ENCODE peak calls at places on chromosomes 7 and 10, in six cellular contexts. Z, T, K, A, G and I are unnamed samples.

GRCh38 chr10:123241391-123242141 is 87.4 kb downstream of the BUB3 start:
- DNase-seq in Z (no peak), T (no peak), K (no peak), A (no peak), G (no peak), I (no peak)

GRCh38 chr10:114825513-114826253 is 4.1 kb downstream of the FHIP2A start:
- DNase-seq in Z (peak), T (peak), K (no peak), A (peak), G (no peak), I (no peak)

GRCh38 chr10:17923728-17924127 is 28.0 kb upstream of the SLC39A12 start:
- DNase-seq in Z (peak), T (peak), K (no peak), A (peak), G (no peak), I (no peak)

GRCh38 chr7:95435422-95435780 is 573 bp upstream of the PON2 start:
- DNase-seq in Z (no peak), T (no peak), K (no peak), A (no peak), G (no peak), I (no peak)

GRCh38 chr7:47739901-47740300 is 158.0 kb upstream of the TNS3 start:
- DNase-seq in Z (no peak), T (no peak), K (no peak), A (no peak), G (no peak), I (no peak)

GRCh38 chr10:49220031-49220430 is 31.8 kb upstream of the TMEM273 start:
- DNase-seq in Z (peak), T (no peak), K (no peak), A (no peak), G (no peak), I (no peak)

GRCh38 chr10:129971381-129972144 is 7.5 kb upstream of the EBF3 start:
- DNase-seq in Z (no peak), T (peak), K (peak), A (no peak), G (no peak), I (peak)

GRCh38 chr10:8056891-8057331 is 2.4 kb downstream of the GATA3 start:
- DNase-seq in Z (no peak), T (peak), K (no peak), A (no peak), G (no peak), I (no peak)

GRCh38 chr10:27628631-27629030 is 117.0 kb downstream of the MKX start:
- DNase-seq in Z (no peak), T (no peak), K (no peak), A (no peak), G (no peak), I (no peak)

GRCh38 chr7:45239486-45239885 is 81.9 kb downstream of the RAMP3 start:
- DNase-seq in Z (peak), T (peak), K (no peak), A (no peak), G (no peak), I (no peak)

GRCh38 chr7:100430450-100431285 is 1.0 kb downstream of the MEPCE start:
- DNase-seq in Z (no peak), T (peak), K (no peak), A (no peak), G (no peak), I (no peak)

GRCh38 chr10:97058521-97058920 is 127.2 kb downstream of the SLIT1 start:
- DNase-seq in Z (no peak), T (peak), K (no peak), A (no peak), G (no peak), I (no peak)

GRCh38 chr10:21496285-21497176 is 29.0 kb downstream of the SKIDA1 start:
- DNase-seq in Z (no peak), T (peak), K (peak), A (no peak), G (peak), I (peak)

GRCh38 chr10:88979153-88979562 is 11.4 kb upstream of the FAS start:
- DNase-seq in Z (peak), T (peak), K (no peak), A (no peak), G (no peak), I (no peak)

GRCh38 chr7:19442016-19442785 is 266.6 kb downstream of the POLR1F start:
- DNase-seq in Z (peak), T (peak), K (no peak), A (peak), G (no peak), I (no peak)

GRCh38 chr7:113289140-113289740 is 170.9 kb upstream of the SMIM30 start:
- DNase-seq in Z (peak), T (no peak), K (no peak), A (peak), G (no peak), I (no peak)

GRCh38 chr7:55534262-55534915 is 37.9 kb downstream of the VOPP1 start:
- DNase-seq in Z (peak), T (no peak), K (no peak), A (no peak), G (peak), I (no peak)

GRCh38 chr10:12181065-12181775 is 14.5 kb downstream of the NUDT5 start:
- DNase-seq in Z (peak), T (no peak), K (no peak), A (no peak), G (no peak), I (no peak)

GRCh38 chr10:62231371-62231770 is 37.3 kb downstream of the RTKN2 start:
- DNase-seq in Z (peak), T (peak), K (no peak), A (no peak), G (no peak), I (no peak)

GRCh38 chr10:6218692-6219493 is 16.2 kb downstream of the PFKFB3 start:
- DNase-seq in Z (peak), T (peak), K (no peak), A (no peak), G (no peak), I (no peak)

GRCh38 chr10:61140765-61141392 is 196.9 kb upstream of the RHOBTB1 start:
- DNase-seq in Z (peak), T (peak), K (no peak), A (peak), G (peak), I (no peak)

GRCh38 chr7:122463631-122464030 is 159.1 kb upstream of the FEZF1 start:
- DNase-seq in Z (no peak), T (no peak), K (no peak), A (no peak), G (no peak), I (no peak)

GRCh38 chr10:49690673-49691356 is 11.4 kb downstream of the C10orf53 start:
- DNase-seq in Z (peak), T (no peak), K (no peak), A (peak), G (no peak), I (no peak)

GRCh38 chr7:805261-805660 is 27.0 kb upstream of the SUN1 start:
- DNase-seq in Z (no peak), T (peak), K (no peak), A (no peak), G (peak), I (no peak)

GRCh38 chr7:2116086-2116810 is 116.5 kb downstream of the MAD1L1 start:
- DNase-seq in Z (peak), T (peak), K (no peak), A (no peak), G (peak), I (no peak)

GRCh38 chr7:103389263-103389662 is 41.8 kb downstream of the PSMC2 start:
- DNase-seq in Z (no peak), T (no peak), K (no peak), A (no peak), G (no peak), I (no peak)

GRCh38 chr7:132742152-132742551 is 165.9 kb upstream of the PLXNA4 start:
- DNase-seq in Z (peak), T (peak), K (no peak), A (peak), G (peak), I (no peak)

GRCh38 chr7:77796960-77797359 is 1.3 kb downstream of the TMEM60 start:
- DNase-seq in Z (no peak), T (no peak), K (no peak), A (no peak), G (no peak), I (no peak)

GRCh38 chr7:136275794-136276193 is 298.6 kb upstream of the MTPN start:
- DNase-seq in Z (no peak), T (no peak), K (no peak), A (no peak), G (no peak), I (no peak)

GRCh38 chr10:128113026-128113425 is 13.2 kb downstream of the MKI67 start:
- DNase-seq in Z (no peak), T (no peak), K (no peak), A (no peak), G (no peak), I (no peak)

GRCh38 chr10:128115356-128115755 is 10.9 kb downstream of the MKI67 start:
- DNase-seq in Z (no peak), T (no peak), K (no peak), A (no peak), G (no peak), I (no peak)

GRCh38 chr10:128121750-128122412 is 4.3 kb downstream of the MKI67 start:
- DNase-seq in Z (no peak), T (no peak), K (no peak), A (no peak), G (no peak), I (no peak)

GRCh38 chr10:128116187-128116586 is 10.0 kb downstream of the MKI67 start:
- DNase-seq in Z (no peak), T (no peak), K (no peak), A (no peak), G (no peak), I (no peak)

GRCh38 chr10:128116851-128117615 is 9.2 kb downstream of the MKI67 start:
- DNase-seq in Z (no peak), T (no peak), K (no peak), A (no peak), G (no peak), I (no peak)
- TF ChIP-seq CTCF in Z (peak), T (peak), K (peak), A (peak), G (no peak), I (no peak)

GRCh38 chr10:112689327-112689726 is 242.3 kb downstream of the VTI1A start:
- DNase-seq in Z (no peak), T (no peak), K (peak), A (no peak), G (peak), I (peak)
- TF ChIP-seq CTCF in Z (peak), T (peak), K (peak), A (peak), G (peak), I (no peak)

GRCh38 chr10:58385784-58386112 is 538 bp downstream of the TFAM start:
- DNase-seq in Z (peak), T (peak), K (no peak), A (no peak), G (no peak), I (peak)

GRCh38 chr10:58384095-58384494 is 1.1 kb upstream of the TFAM start:
- DNase-seq in Z (no peak), T (peak), K (no peak), A (no peak), G (no peak), I (no peak)

GRCh38 chr10:58384536-58384998 is 643 bp upstream of the TFAM start:
- DNase-seq in Z (no peak), T (peak), K (no peak), A (no peak), G (no peak), I (no peak)

GRCh38 chr10:58382489-58382995 is 2.7 kb upstream of the TFAM start:
- DNase-seq in Z (no peak), T (no peak), K (no peak), A (no peak), G (no peak), I (no peak)

DNA sequence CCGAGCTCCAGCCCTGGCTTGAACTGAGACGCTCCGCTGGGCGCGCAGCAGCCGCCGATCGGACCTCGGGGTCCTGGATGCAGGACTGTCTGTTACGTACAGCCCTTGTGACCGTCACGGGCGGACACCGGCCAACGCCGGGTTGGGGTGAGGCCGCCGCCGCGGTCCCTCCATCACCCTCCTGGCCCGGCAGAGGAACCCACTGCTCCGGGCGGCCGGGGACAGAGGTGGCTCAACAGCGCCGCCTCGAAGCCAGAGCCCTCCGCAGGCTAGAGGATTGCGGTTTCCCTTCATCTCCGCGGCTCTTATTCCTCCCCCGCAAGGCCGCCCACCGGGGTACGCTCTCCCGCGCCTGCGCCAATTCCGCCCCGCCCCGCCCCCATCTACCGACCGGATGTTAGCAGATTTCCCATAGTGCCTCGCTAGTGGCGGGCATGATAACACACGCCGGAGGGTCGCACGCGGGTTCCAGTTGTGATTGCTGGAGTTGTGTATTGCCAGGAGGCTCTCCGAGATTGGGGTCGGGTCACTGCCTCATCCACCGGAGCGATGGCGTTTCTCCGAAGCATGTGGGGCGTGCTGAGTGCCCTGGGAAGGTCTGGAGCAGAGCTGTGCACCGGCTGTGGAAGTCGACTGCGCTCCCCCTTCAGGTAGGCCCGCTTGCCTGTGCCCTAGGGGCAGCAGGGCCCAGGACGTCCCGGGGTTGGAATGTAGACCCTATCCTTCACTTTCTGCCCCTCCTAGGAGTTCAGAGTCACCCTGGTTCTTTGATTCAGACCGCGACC is at the start of gene TFAM:
- DNase-seq in Z (peak), T (peak), K (peak), A (peak), G (peak), I (peak)
- TF ChIP-seq CTCF in Z (peak), T (peak), K (peak), A (peak), G (peak), I (peak)

GRCh38 chr10:29948971-29949370 is 110.4 kb downstream of the JCAD start:
- DNase-seq in Z (peak), T (no peak), K (no peak), A (no peak), G (no peak), I (no peak)

GRCh38 chr10:29950391-29950790 is 109.0 kb downstream of the JCAD start:
- DNase-seq in Z (no peak), T (no peak), K (no peak), A (no peak), G (no peak), I (no peak)

GRCh38 chr10:29949411-29950011 is 109.9 kb downstream of the JCAD start:
- DNase-seq in Z (peak), T (peak), K (no peak), A (peak), G (no peak), I (no peak)

GRCh38 chr10:29947701-29948060 is 111.7 kb downstream of the JCAD start:
- DNase-seq in Z (no peak), T (no peak), K (no peak), A (no peak), G (no peak), I (no peak)

GRCh38 chr10:29951441-29951931 is 107.9 kb downstream of the JCAD start:
- DNase-seq in Z (peak), T (no peak), K (no peak), A (no peak), G (no peak), I (no peak)
- TF ChIP-seq CTCF in Z (no peak), T (no peak), K (no peak), A (no peak), G (no peak), I (no peak)

GRCh38 chr7:116342125-116342524 is 131.8 kb downstream of the TES start:
- DNase-seq in Z (no peak), T (no peak), K (no peak), A (no peak), G (no peak), I (no peak)

GRCh38 chr7:116340201-116340847 is 130.0 kb downstream of the TES start:
- DNase-seq in Z (no peak), T (peak), K (no peak), A (no peak), G (no peak), I (no peak)

GRCh38 chr7:116339564-116339963 is 129.2 kb downstream of the TES start:
- DNase-seq in Z (no peak), T (no peak), K (no peak), A (no peak), G (no peak), I (no peak)

GRCh38 chr7:116337800-116338199 is 127.5 kb downstream of the TES start:
- DNase-seq in Z (no peak), T (no peak), K (no peak), A (no peak), G (no peak), I (no peak)

GRCh38 chr7:116341222-116341907 is 131.0 kb downstream of the TES start:
- DNase-seq in Z (no peak), T (no peak), K (no peak), A (no peak), G (no peak), I (no peak)
- TF ChIP-seq CTCF in Z (peak), T (peak), K (no peak), A (no peak), G (no peak), I (no peak)

DNA sequence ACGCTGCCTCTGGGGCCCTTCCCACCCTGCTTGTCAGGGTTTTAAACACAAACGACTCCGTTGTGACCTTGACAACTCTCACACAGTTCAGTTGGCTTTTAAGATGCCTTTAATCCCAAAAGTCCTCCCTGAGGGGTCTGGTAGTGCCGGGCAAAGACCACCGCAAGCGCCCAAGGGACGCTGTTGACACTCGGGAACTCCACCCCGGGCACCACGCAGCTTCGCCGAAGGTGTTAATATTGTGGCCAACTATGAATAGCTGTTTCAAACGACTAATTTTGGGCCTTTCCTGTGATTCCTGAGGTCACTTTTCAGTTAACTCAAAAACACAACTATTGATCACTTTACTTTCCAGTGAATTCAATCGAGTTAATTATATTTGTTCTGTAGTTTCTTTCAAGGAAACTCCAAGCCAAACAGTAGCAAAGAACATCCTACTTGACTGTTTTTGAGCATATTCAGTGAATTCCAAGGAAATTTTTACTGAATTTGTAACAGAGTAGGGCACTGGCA is 958 bp upstream of the ESYT2 start:
- DNase-seq in Z (no peak), T (peak), K (no peak), A (no peak), G (no peak), I (no peak)
- TF ChIP-seq CTCF in Z (no peak), T (no peak), K (no peak), A (no peak), G (no peak), I (no peak)

GRCh38 chr10:113041841-113042745 is 92.0 kb downstream of the TCF7L2 start:
- DNase-seq in Z (no peak), T (no peak), K (no peak), A (no peak), G (no peak), I (no peak)

GRCh38 chr10:113044015-113044755 is 94.1 kb downstream of the TCF7L2 start:
- DNase-seq in Z (no peak), T (no peak), K (no peak), A (no peak), G (no peak), I (no peak)

GRCh38 chr10:113038985-113039384 is 88.9 kb downstream of the TCF7L2 start:
- DNase-seq in Z (no peak), T (no peak), K (no peak), A (no peak), G (no peak), I (no peak)

GRCh38 chr10:113042961-113043360 is 92.9 kb downstream of the TCF7L2 start:
- DNase-seq in Z (no peak), T (no peak), K (no peak), A (no peak), G (no peak), I (no peak)

GRCh38 chr10:113041324-113041723 is 91.3 kb downstream of the TCF7L2 start:
- DNase-seq in Z (no peak), T (no peak), K (no peak), A (no peak), G (no peak), I (no peak)
- TF ChIP-seq CTCF in Z (no peak), T (no peak), K (no peak), A (no peak), G (no peak), I (no peak)

DNA sequence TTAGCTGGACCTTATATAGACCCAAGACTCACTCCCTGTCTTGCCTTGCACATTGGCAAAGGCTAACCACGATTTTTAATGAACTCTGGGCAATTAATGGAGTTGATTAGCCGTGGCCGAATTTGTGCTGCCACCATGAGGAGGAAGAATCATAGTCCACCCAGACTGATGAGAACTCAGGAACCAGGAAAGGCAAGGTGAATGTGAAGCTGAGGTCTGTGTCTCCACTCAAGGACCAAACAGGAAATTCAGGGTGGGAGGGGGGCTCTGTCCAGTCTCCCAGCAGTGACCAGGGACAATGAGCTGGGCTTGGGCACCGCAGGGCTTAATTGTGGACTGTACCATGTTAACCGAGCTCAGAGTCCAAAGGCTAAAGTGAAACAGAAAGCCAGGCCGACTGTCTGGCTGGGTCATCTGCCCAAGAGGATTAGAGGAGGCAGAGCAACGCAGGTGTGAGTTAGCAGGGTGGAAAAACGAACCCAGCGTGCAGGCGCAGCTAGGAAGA is 127.0 kb upstream of the JCAD start:
- DNase-seq in Z (peak), T (peak), K (no peak), A (no peak), G (peak), I (no peak)
- TF ChIP-seq CTCF in Z (peak), T (peak), K (no peak), A (peak), G (no peak), I (no peak)

GRCh38 chr7:94092980-94093379 is 88.8 kb upstream of the BET1 start:
- DNase-seq in Z (no peak), T (no peak), K (no peak), A (no peak), G (no peak), I (no peak)
- TF ChIP-seq CTCF in Z (no peak), T (no peak), K (no peak), A (no peak), G (no peak), I (no peak)